ENCODE peak calls at places on chromosomes 7 and 10, in five cellular contexts. U is T-cell, Q is lower lobe of right lung, K is cardiac fibroblast, H is H7. O is an unnamed sample.

GRCh38 chr10:28763471-28763870 is 86.2 kb downstream of the BAMBI start:
- DNase-seq in H (no peak), U (no peak), K (no peak), Q (no peak), O (no peak)

GRCh38 chr10:73838827-73839226 is 27.4 kb upstream of the NDST2 start:
- DNase-seq in Q (no peak), H (no peak), U (no peak), K (peak; percentile 44), O (no peak)

GRCh38 chr10:88986549-88987242 is 3.9 kb upstream of the FAS start:
- DNase-seq in U (no peak), K (peak; percentile 64), Q (no peak), H (peak; percentile 39), O (peak; percentile 40)

GRCh38 chr7:82501256-82501815 is 57.8 kb upstream of the CACNA2D1 start:
- DNase-seq in Q (no peak), H (no peak), K (no peak), U (no peak), O (no peak)

GRCh38 chr10:66931340-66931948 is 5.6 kb downstream of the LRRTM3 start:
- DNase-seq in K (peak; percentile 86), Q (no peak), H (peak; percentile 16), U (no peak), O (peak; percentile 30)

GRCh38 chr10:112361951-112362770 is 11.8 kb upstream of the ACSL5 start:
- DNase-seq in Q (peak; percentile 61), K (peak; percentile 55), H (peak; percentile 23), U (no peak), O (peak; percentile 73)

GRCh38 chr10:6053816-6054581 is 8.2 kb downstream of the IL2RA start:
- DNase-seq in U (no peak), K (no peak), Q (peak; percentile 77), H (no peak), O (no peak)

GRCh38 chr10:31586708-31587107 is 267.7 kb downstream of the ZEB1 start:
- DNase-seq in U (no peak), H (no peak), K (no peak), Q (peak; percentile 55), O (no peak)

GRCh38 chr7:22597845-22598244 is 97.9 kb upstream of the STEAP1B start:
- DNase-seq in K (peak; percentile 97), H (no peak), U (no peak), Q (no peak), O (peak; percentile 80)

GRCh38 chr10:43380610-43381222 is 9.3 kb downstream of the FXYD4 start:
- DNase-seq in Q (no peak), H (no peak), K (peak; percentile 31), U (no peak), O (no peak)

GRCh38 chr7:148501707-148502139 is 88.8 kb upstream of the C7orf33 start:
- DNase-seq in K (peak; percentile 7), H (peak; percentile 56), Q (no peak), U (no peak), O (no peak)

GRCh38 chr7:111092406-111093160 is 1.7 kb downstream of the LRRN3 start:
- DNase-seq in K (no peak), H (no peak), U (no peak), Q (no peak), O (no peak)

GRCh38 chr10:689433-690226 is at the start of gene DIP2C:
- DNase-seq in Q (peak; percentile 79), K (peak; percentile 66), U (no peak), H (peak; percentile 99), O (peak; percentile 53)

GRCh38 chr7:40331915-40332314 is 197.1 kb downstream of the SUGCT start:
- DNase-seq in Q (no peak), K (no peak), H (no peak), U (no peak), O (no peak)

GRCh38 chr7:156222611-156223010 is 410.3 kb upstream of the SHH start:
- DNase-seq in U (no peak), K (no peak), H (no peak), Q (no peak), O (no peak)

GRCh38 chr7:158252081-158252836 is 335.4 kb downstream of the PTPRN2 start:
- DNase-seq in Q (no peak), H (peak; percentile 35), U (no peak), K (no peak), O (no peak)

GRCh38 chr10:33352154-33352553 is 17.7 kb upstream of the NRP1 start:
- DNase-seq in K (peak; percentile 61), U (no peak), H (no peak), Q (no peak), O (no peak)

GRCh38 chr7:77697535-77697831 is 1.2 kb downstream of the RSBN1L start:
- DNase-seq in H (no peak), U (no peak), Q (peak; percentile 65), K (no peak), O (no peak)

GRCh38 chr10:116477989-116478615 is 50.5 kb downstream of the PNLIPRP3 start:
- DNase-seq in K (no peak), H (no peak), Q (no peak), U (no peak), O (no peak)

GRCh38 chr7:42893341-42894242 is 18.3 kb downstream of the C7orf25 start:
- DNase-seq in K (no peak), H (no peak), Q (no peak), U (no peak), O (no peak)

GRCh38 chr10:68179016-68179415 is 52.9 kb downstream of the ATOH7 start:
- DNase-seq in K (no peak), H (no peak), U (no peak), Q (no peak), O (peak; percentile 79)

GRCh38 chr10:88541116-88541626 is 41.9 kb downstream of the RNLS start:
- DNase-seq in Q (no peak), H (no peak), U (no peak), K (peak; percentile 72), O (no peak)

GRCh38 chr7:26704786-26705185 is 159.6 kb downstream of the SKAP2 start:
- DNase-seq in U (no peak), Q (no peak), K (peak; percentile 37), H (no peak), O (no peak)

GRCh38 chr10:86020139-86020538 is 346.5 kb downstream of the GRID1 start:
- DNase-seq in K (no peak), H (no peak), U (no peak), Q (no peak), O (no peak)

GRCh38 chr7:159139202-159139601 is 5.5 kb downstream of the VIPR2 start:
- DNase-seq in K (no peak), Q (no peak), H (no peak), U (no peak), O (no peak)

GRCh38 chr7:15854841-15855576 is 168.5 kb upstream of the MEOX2 start:
- DNase-seq in U (no peak), K (peak; percentile 18), Q (no peak), H (no peak), O (no peak)

GRCh38 chr7:43314379-43315158 is 202.1 kb downstream of the HECW1 start:
- DNase-seq in U (no peak), K (no peak), H (no peak), Q (no peak), O (no peak)

GRCh38 chr7:35389636-35390035 is 135.7 kb upstream of the TBX20 start:
- DNase-seq in U (no peak), H (no peak), K (no peak), Q (no peak), O (no peak)

GRCh38 chr7:107631588-107631987 is 29.0 kb upstream of the SLC26A4 start:
- DNase-seq in U (no peak), Q (no peak), K (no peak), H (no peak), O (no peak)

GRCh38 chr10:26776258-26776657 is 78.8 kb downstream of the PDSS1 start:
- DNase-seq in H (no peak), Q (no peak), K (no peak), U (no peak), O (no peak)

O was measured in foreskin melanocyte.